ENCODE peak calls at places on chromosomes 13 and 19, in five cellular contexts. Z, V, T, N and E are unnamed samples.

GRCh38 chr19:47414469-47414868 is 4.9 kb downstream of the MEIS3 start:
- DNase-seq in Z (no peak), V (peak), T (no peak), N (no peak), E (no peak)

GRCh38 chr19:51098366-51099069 is 9.7 kb downstream of the CTU1 start:
- DNase-seq in Z (no peak), V (peak), T (no peak), N (no peak), E (no peak)

GRCh38 chr13:23504188-23504587 is 66.0 kb upstream of the TNFRSF19 start:
- DNase-seq in Z (peak), V (no peak), T (no peak), N (no peak), E (no peak)

GRCh38 chr19:3373971-3374368 is 7.6 kb downstream of the NFIC start:
- DNase-seq in Z (no peak), V (no peak), T (no peak), N (no peak), E (no peak)

GRCh38 chr19:2199215-2199614 is 35.5 kb downstream of the DOT1L start:
- DNase-seq in Z (no peak), V (no peak), T (no peak), N (no peak), E (no peak)

GRCh38 chr19:32238076-32238475 is 107.3 kb upstream of the ZNF507 start:
- DNase-seq in Z (no peak), V (no peak), T (no peak), N (no peak), E (no peak)

GRCh38 chr19:12800873-12801465 is 631 bp downstream of the PRDX2 start:
- DNase-seq in Z (no peak), V (peak), T (no peak), N (no peak), E (no peak)

GRCh38 chr19:40542197-40542859 is 34.3 kb upstream of the SHKBP1 start:
- DNase-seq in Z (peak), V (peak), T (peak), N (no peak), E (no peak)

GRCh38 chr13:110353339-110353977 is 46.4 kb downstream of the COL4A2 start:
- DNase-seq in Z (no peak), V (no peak), T (no peak), N (no peak), E (no peak)

GRCh38 chr13:111502957-111503356 is 182.5 kb downstream of the TEX29 start:
- DNase-seq in Z (no peak), V (no peak), T (no peak), N (no peak), E (no peak)

GRCh38 chr19:46866407-46867132 is 5.8 kb downstream of the ARHGAP35 start:
- DNase-seq in Z (no peak), V (no peak), T (no peak), N (no peak), E (no peak)

GRCh38 chr13:99468971-99469545 is 32.2 kb upstream of the TM9SF2 start:
- DNase-seq in Z (no peak), V (no peak), T (no peak), N (no peak), E (no peak)

GRCh38 chr19:4547303-4548237 is 7.7 kb upstream of the LRG1 start:
- DNase-seq in Z (no peak), V (peak), T (no peak), N (no peak), E (no peak)

GRCh38 chr19:34217952-34218817 is 36.2 kb upstream of the GARRE1 start:
- DNase-seq in Z (peak), V (no peak), T (peak), N (peak), E (no peak)

GRCh38 chr19:58045411-58046050 is 11.7 kb downstream of the ZSCAN1 start:
- DNase-seq in Z (no peak), V (no peak), T (no peak), N (no peak), E (no peak)

GRCh38 chr13:93577105-93577504 is 350.5 kb downstream of the GPC6 start:
- DNase-seq in Z (no peak), V (no peak), T (no peak), N (no peak), E (no peak)

GRCh38 chr19:51324082-51324481 is 12.6 kb downstream of the IGLON5 start:
- DNase-seq in Z (no peak), V (no peak), T (no peak), N (no peak), E (no peak)

GRCh38 chr13:36101157-36101556 is 30.0 kb downstream of the DCLK1 start:
- DNase-seq in Z (no peak), V (no peak), T (no peak), N (no peak), E (no peak)

GRCh38 chr19:58354478-58355030 is 1.3 kb upstream of the A1BG start:
- DNase-seq in Z (no peak), V (no peak), T (no peak), N (no peak), E (no peak)

GRCh38 chr19:20315543-20315942 is 148.5 kb downstream of the ZNF486 start:
- DNase-seq in Z (no peak), V (no peak), T (no peak), N (no peak), E (no peak)

GRCh38 chr19:17220207-17220758 is 5.1 kb downstream of the USE1 start:
- DNase-seq in Z (peak), V (peak), T (peak), N (no peak), E (no peak)

GRCh38 chr19:37654525-37654832 is 786 bp downstream of the ZFP30 start:
- DNase-seq in Z (peak), V (no peak), T (no peak), N (no peak), E (no peak)

GRCh38 chr13:97228850-97229521 is 6.9 kb downstream of the MBNL2 start:
- DNase-seq in Z (peak), V (no peak), T (no peak), N (no peak), E (no peak)

GRCh38 chr13:32001392-32001768 is 30.2 kb upstream of the FRY start:
- DNase-seq in Z (peak), V (peak), T (no peak), N (no peak), E (no peak)

GRCh38 chr13:98368019-98368418 is 190.9 kb upstream of the RNF113B start:
- DNase-seq in Z (peak), V (no peak), T (no peak), N (no peak), E (no peak)

GRCh38 chr19:4456843-4457653 is 546 bp downstream of the UBXN6 start:
- DNase-seq in Z (peak), V (peak), T (peak), N (peak), E (no peak)

GRCh38 chr13:89977203-89977602 is 1370.3 kb upstream of the MIR17HG start:
- DNase-seq in Z (no peak), V (no peak), T (no peak), N (no peak), E (no peak)

GRCh38 chr19:1082165-1082927 is 12.8 kb downstream of the POLR2E start:
- DNase-seq in Z (no peak), V (peak), T (no peak), N (no peak), E (no peak)

GRCh38 chr19:39296906-39297305 is 699 bp downstream of the IFNL1 start:
- DNase-seq in Z (no peak), V (no peak), T (no peak), N (no peak), E (no peak)

GRCh38 chr19:1173160-1173844 is 766 bp downstream of the SBNO2 start:
- DNase-seq in Z (no peak), V (peak), T (peak), N (no peak), E (no peak)

GRCh38 chr19:53792721-53793433 is 31.2 kb downstream of the NLRP12 start:
- DNase-seq in Z (peak), V (peak), T (peak), N (peak), E (peak)

GRCh38 chr19:54121259-54121658 is 5.7 kb downstream of the PRPF31 start:
- DNase-seq in Z (no peak), V (no peak), T (no peak), N (no peak), E (no peak)

GRCh38 chr13:59633290-59633689 is 530.4 kb downstream of the DIAPH3 start:
- DNase-seq in Z (no peak), V (peak), T (no peak), N (no peak), E (no peak)

GRCh38 chr19:765179-765738 is 14.3 kb downstream of the MISP start:
- DNase-seq in Z (no peak), V (no peak), T (no peak), N (no peak), E (no peak)

DNA sequence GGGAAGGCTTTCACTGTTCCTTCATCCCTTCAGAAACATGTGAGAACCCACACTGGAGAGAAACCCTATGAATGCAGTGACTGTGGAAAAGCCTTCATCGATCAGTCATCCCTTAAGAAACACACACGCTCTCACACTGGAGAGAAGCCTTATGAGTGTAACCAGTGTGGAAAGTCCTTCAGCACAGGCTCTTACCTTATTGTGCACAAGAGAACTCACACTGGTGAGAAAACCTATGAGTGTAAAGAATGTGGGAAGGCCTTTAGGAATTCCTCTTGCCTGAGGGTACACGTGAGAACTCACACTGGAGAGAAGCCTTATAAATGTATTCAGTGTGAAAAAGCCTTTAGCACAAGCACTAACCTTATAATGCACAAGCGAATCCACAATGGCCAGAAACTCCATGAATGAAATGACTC is 18.6 kb downstream of the ZNF177 start:
- DNase-seq in Z (no peak), V (no peak), T (no peak), N (no peak), E (no peak)
- H3K4me3 ChIP-seq in Z (no peak), V (no peak), T (no peak), N (no peak), E (no peak)

GRCh38 chr19:45817010-45817724 is 2.1 kb upstream of the RSPH6A start:
- DNase-seq in Z (peak), V (peak), T (peak), N (peak), E (peak)
- TF ChIP-seq POLR2A in Z (no peak), V (no peak), T (no peak), N (no peak), E (no peak)

GRCh38 chr19:36150586-36150985 is 1.7 kb downstream of the COX7A1 start:
- DNase-seq in Z (no peak), V (no peak), T (no peak), N (no peak), E (no peak)
- H3K4me3 ChIP-seq in Z (no peak), V (no peak), T (no peak), N (no peak), E (no peak)

DNA sequence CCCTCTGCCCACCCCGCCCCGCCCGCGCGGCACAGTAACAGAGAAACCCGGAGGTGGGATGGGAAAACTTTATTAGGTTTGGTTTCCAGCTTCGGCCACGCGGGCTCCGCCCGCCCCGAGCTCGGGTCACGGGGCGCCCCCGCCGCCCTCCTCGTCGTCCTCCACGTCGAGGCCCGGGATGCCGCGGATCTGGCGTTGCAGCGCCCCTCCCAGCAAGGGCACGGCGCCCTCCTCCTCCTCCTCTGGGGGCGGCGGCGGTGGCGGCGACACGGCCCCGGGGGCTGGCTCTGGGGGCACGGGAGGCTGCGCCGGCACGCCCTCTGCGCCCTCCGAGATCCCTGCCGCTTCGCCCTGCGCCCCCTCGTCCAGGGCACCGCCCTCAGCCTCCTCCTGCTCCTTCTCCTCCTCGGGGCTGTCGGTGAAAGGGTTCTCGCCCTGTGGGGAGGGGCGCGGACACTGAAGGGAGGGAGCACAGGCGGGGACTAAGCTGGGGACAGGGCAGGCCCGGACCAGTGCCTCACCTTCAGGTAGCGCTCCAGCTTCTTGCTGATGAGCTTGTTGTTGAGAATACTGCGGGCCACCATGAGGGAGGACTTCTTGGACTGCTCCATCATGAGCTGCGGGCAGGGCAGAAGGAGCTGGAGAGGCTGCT is 535 bp upstream of the AKAP8 start:
- DNase-seq in Z (peak), V (peak), T (no peak), N (no peak), E (no peak)
- TF ChIP-seq POLR2A in Z (no peak), V (no peak), T (no peak), N (no peak), E (no peak)

DNA sequence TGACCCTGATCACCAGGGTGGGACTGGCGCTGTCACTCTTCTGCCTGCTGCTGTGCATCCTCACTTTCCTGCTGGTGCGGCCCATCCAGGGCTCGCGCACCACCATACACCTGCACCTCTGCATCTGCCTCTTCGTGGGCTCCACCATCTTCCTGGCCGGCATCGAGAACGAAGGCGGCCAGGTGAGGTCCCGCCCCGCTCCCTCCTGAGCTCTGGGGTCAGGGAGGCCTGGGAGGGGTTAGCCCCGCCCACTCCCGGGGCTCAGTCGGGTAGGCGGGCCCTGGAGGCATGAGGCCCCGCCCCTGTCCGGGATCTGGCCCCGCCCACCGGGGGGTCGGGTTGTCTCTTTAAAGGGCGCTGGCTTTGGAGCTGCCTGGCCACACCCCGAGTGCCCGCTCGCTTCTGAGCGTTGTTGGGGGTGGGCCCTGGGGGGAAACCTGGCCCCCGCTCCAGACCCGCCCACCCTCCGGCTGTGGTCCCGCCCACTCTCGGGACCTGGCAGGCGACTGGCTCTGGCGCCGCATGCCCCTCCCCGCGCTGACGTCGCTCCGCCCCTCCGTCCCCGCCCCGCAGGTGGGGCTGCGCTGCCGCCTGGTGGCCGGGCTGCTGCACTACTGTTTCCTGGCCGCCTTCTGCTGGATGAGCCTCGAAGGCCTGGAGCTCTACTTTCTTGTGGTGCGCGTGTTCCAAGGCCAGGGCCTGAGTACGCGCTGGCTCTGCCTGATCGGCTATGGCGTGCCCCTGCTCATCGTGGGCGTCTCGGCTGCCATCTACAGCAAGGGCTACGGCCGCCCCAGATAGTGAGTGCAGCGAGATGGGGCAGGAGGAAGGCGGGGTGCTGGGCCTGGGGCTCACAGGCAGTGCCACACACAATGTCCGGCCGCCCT is 13.1 kb downstream of the DDX39A start:
- DNase-seq in Z (peak), V (peak), T (peak), N (peak), E (no peak)
- H3K4me3 ChIP-seq in Z (peak), V (no peak), T (no peak), N (peak), E (peak)

DNA sequence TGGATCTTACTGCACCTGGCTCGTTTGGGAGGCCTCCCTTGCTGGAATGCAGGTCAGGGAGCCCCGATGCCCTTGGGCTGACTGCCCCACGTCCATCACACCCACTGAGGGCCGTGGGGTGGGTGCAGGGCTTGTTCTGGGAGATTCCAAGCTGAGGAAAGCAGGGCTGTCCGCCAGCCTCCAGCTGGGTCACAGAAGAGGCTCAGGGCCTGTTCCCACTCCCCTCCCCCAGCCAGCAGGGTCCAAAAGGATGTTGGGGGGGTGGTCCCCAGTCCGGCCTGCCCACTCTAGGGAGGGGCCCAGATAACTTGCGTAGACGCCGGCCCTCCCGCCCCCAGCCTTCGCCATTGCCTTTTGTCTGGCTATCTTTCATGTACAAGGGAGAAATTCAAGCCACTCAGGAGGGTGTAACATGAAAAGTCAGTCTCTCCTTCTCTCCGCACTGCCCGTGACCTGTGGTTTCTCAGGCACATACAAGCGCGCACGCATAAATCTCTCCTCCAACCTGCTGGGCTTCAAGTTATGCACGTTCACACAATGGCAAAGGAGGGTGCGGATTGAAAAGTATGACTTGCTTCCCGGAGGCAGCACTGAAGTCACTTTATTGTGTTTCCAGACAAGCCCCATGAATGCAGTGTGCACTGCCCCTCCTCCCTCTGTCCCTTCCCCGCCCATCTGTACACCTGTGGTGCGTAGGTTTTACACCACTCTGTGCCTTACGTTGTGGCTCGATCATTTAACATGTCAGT is 20.2 kb downstream of the CARM1 start:
- DNase-seq in Z (no peak), V (no peak), T (no peak), N (no peak), E (no peak)
- TF ChIP-seq POLR2A in Z (no peak), V (no peak), T (peak), N (no peak), E (no peak)

DNA sequence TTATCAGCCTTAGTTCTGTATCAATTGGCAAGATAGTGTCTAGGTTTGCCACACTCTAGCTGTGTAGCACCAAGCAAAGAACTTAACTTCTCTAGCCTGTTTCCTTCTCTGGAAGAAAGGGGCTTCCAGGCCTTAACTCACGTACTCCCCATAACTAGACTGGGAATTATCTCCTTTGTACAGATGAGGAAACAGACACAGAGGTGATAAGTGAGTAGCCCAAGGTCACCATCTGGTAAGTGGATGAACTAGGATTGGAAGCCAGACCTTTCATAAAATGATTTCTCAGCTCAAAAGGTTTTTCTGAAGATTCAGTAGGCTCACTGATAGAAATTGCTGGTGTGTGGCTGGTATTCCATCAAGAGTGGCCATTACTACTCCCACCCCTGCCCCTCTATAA is 3.1 kb downstream of the ZNF428 start:
- DNase-seq in Z (no peak), V (no peak), T (no peak), N (no peak), E (no peak)
- H3K4me3 ChIP-seq in Z (no peak), V (no peak), T (no peak), N (no peak), E (no peak)